ENCODE peak calls at places on chromosomes 1 and 21, in four cellular contexts. U, A, O and E are unnamed samples.

GRCh38 chr1:244060691-244061090 is 9.6 kb downstream of the ZBTB18 start:
- DNase-seq in O (no peak), U (no peak), A (no peak), E (no peak)

GRCh38 chr1:109807822-109808680 is 44.3 kb upstream of the EPS8L3 start:
- DNase-seq in A (peak; percentile 40), U (peak; percentile 33), O (no peak), E (no peak)

GRCh38 chr1:3716351-3716750 is 35.9 kb upstream of the CCDC27 start:
- DNase-seq in U (no peak), A (no peak), O (no peak), E (no peak)

GRCh38 chr1:154751690-154752089 is 118.4 kb downstream of the KCNN3 start:
- DNase-seq in U (peak; percentile 33), A (no peak), O (no peak), E (no peak)

GRCh38 chr1:41955461-41956159 is 36.9 kb upstream of the HIVEP3 start:
- DNase-seq in A (no peak), O (peak; percentile 25), U (no peak), E (no peak)

GRCh38 chr1:2375246-2375922 is 16.0 kb downstream of the MORN1 start:
- DNase-seq in U (no peak), A (no peak), O (no peak), E (no peak)

GRCh38 chr1:7462627-7463026 is 308.5 kb upstream of the VAMP3 start:
- DNase-seq in U (no peak), A (no peak), O (no peak), E (no peak)

GRCh38 chr1:241460098-241460873 is 59.3 kb downstream of the FH start:
- DNase-seq in A (no peak), U (no peak), O (no peak), E (no peak)

GRCh38 chr1:185912504-185912903 is 178.3 kb downstream of the HMCN1 start:
- DNase-seq in A (no peak), O (no peak), U (no peak), E (no peak)

GRCh38 chr21:32524010-32524719 is 61.2 kb downstream of the TCP10L start:
- DNase-seq in O (no peak), U (no peak), A (no peak), E (peak; percentile 41)

GRCh38 chr21:33775100-33775828 is 133.0 kb downstream of the ITSN1 start:
- DNase-seq in U (no peak), O (no peak), A (no peak), E (no peak)

GRCh38 chr1:13663969-13664368 is 36.0 kb upstream of the PRDM2 start:
- DNase-seq in U (no peak), A (no peak), O (no peak), E (no peak)

GRCh38 chr1:234473123-234473522 is 5.9 kb downstream of the TARBP1 start:
- DNase-seq in U (no peak), A (no peak), O (no peak), E (no peak)

GRCh38 chr1:41714613-41715389 is 203.9 kb downstream of the HIVEP3 start:
- DNase-seq in U (no peak), A (no peak), O (no peak), E (no peak)

GRCh38 chr1:33864460-33865389 is 846 bp downstream of the HMGB4 start:
- DNase-seq in O (no peak), U (no peak), A (no peak), E (no peak)

GRCh38 chr21:45295576-45296365 is 8.1 kb upstream of the POFUT2 start:
- DNase-seq in A (no peak), U (no peak), O (no peak), E (peak; percentile 25)

GRCh38 chr1:230268371-230269170 is 157.6 kb downstream of the PGBD5 start:
- DNase-seq in O (peak; percentile 89), U (no peak), A (peak; percentile 78), E (no peak)

GRCh38 chr1:221517961-221518360 is 223.9 kb downstream of the DUSP10 start:
- DNase-seq in O (no peak), U (no peak), A (no peak), E (no peak)

GRCh38 chr21:21714396-21714795 is 716.2 kb downstream of the NCAM2 start:
- DNase-seq in A (no peak), O (no peak), U (no peak), E (no peak)

GRCh38 chr21:41966341-41966833 is 12.6 kb upstream of the C2CD2 start:
- DNase-seq in A (peak; percentile 24), U (no peak), O (no peak), E (no peak)

GRCh38 chr1:243855616-243856318 is 5.7 kb upstream of the AKT3 start:
- DNase-seq in A (no peak), O (no peak), U (no peak), E (no peak)

GRCh38 chr1:207240325-207241095 is 81.0 kb upstream of the CD55 start:
- DNase-seq in O (no peak), U (no peak), A (no peak), E (no peak)

GRCh38 chr1:153346067-153346723 is 2.4 kb downstream of the PGLYRP4 start:
- DNase-seq in U (no peak), O (no peak), A (no peak), E (no peak)

GRCh38 chr1:198040880-198041279 is 115.9 kb upstream of the NEK7 start:
- DNase-seq in O (no peak), A (no peak), U (no peak), E (no peak)

GRCh38 chr1:178487070-178487615 is 9.6 kb downstream of the CLEC20A start:
- DNase-seq in U (no peak), A (no peak), O (no peak), E (no peak)

GRCh38 chr1:69569983-69570755 is 2.4 kb downstream of the LRRC7 start:
- DNase-seq in A (no peak), O (no peak), U (no peak), E (no peak)

GRCh38 chr1:110502402-110502801 is 16.6 kb downstream of the KCNA10 start:
- DNase-seq in O (no peak), U (no peak), A (no peak), E (no peak)

GRCh38 chr1:17148950-17149608 is 29.8 kb upstream of the PADI2 start:
- DNase-seq in A (no peak), U (no peak), O (no peak), E (no peak)

GRCh38 chr1:202282017-202282335 is 59.8 kb downstream of the UBE2T start:
- DNase-seq in U (no peak), A (peak; percentile 23), O (no peak), E (no peak)

GRCh38 chr1:156413310-156414246 is 44.6 kb downstream of the RHBG start:
- DNase-seq in O (no peak), U (no peak), A (no peak), E (no peak)

GRCh38 chr1:8017495-8018310 is 8.4 kb downstream of the ERRFI1 start:
- DNase-seq in A (no peak), U (no peak), O (no peak), E (no peak)

GRCh38 chr1:114340906-114341698 is 169.9 kb downstream of the TRIM33 start:
- DNase-seq in U (no peak), A (peak; percentile 54), O (no peak), E (no peak)

GRCh38 chr1:164592634-164593033 is 33.6 kb downstream of the PBX1 start:
- DNase-seq in O (no peak), U (no peak), A (no peak), E (no peak)

GRCh38 chr1:27499142-27499541 is 9.2 kb upstream of the WASF2 start:
- DNase-seq in O (no peak), U (no peak), A (no peak), E (no peak)

GRCh38 chr1:27491748-27492700 is 2.1 kb upstream of the WASF2 start:
- DNase-seq in O (no peak), U (no peak), A (peak; percentile 49), E (peak; percentile 54)

GRCh38 chr1:27496604-27497155 is 6.7 kb upstream of the WASF2 start:
- DNase-seq in A (peak; percentile 40), U (no peak), O (no peak), E (peak; percentile 50)
- TF ChIP-seq CTCF in A (no peak), U (no peak), O (no peak), E (peak; percentile 33)

DNA sequence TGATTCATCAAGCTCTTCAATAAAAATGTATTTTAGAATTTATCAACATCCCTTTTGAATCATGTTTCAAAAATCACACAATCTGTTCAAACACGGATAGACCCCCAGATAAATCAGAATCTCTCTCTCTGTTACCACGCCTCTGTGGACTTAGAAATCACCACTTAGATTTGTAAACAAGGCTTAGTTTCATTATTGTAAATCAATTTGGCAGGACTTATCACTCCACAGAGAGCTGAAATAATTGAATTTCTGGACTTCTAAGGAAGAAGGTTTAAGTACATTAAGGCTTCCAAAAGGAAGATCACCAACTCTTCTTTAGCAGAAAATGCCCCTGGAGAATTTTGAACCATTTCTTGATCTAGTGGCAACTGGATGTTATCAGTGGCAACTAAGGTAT is 100.4 kb downstream of the APP start:
- DNase-seq in A (no peak), U (no peak), O (no peak), E (no peak)
- H3K4me1 ChIP-seq in A (no peaks in the 10 kb centered on the region), U (peaks cover 31% of the 10 kb centered on the region), O (peaks cover 45% of the 10 kb centered on the region), E (peaks cover 48% of the 10 kb centered on the region)

DNA sequence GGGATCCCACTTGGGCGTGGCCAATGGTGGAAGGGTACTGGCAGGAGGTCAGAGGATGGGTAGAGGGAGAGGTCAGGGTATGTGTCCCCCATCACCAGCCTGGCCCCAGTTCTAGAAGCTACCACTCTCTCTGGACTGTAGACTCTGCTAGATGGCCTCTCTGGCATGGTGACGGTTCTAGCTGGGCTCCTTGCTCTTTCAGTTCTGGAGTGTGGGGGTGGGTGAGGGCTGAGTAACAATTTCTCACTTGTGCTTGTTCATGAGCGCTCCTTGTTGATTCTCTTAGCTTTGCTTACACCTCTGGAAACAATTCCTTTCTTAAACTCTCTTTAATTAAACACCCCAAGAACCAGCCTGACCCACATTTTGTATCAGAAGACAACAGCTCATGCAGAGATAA is 25.3 kb upstream of the EXOSC10 start:
- DNase-seq in U (no peak), O (no peak), A (no peak), E (no peak)
- H3K27ac ChIP-seq in U (no peak overlapping the region), O (no peak overlapping the region), A (no peak overlapping the region), E (no peak overlapping the region)

GRCh38 chr1:20320734-20321133 is 30.1 kb downstream of the VWA5B1 start:
- DNase-seq in A (no peak), O (no peak), U (no peak), E (no peak)

GRCh38 chr1:20321573-20321972 is 30.9 kb downstream of the VWA5B1 start:
- DNase-seq in U (no peak), O (no peak), A (no peak), E (no peak)

GRCh38 chr1:20323613-20323920 is 32.9 kb downstream of the VWA5B1 start:
- DNase-seq in U (no peak), A (no peak), O (no peak), E (no peak)

GRCh38 chr1:20322825-20323612 is 32.3 kb downstream of the VWA5B1 start:
- DNase-seq in A (peak; percentile 72), O (no peak), U (no peak), E (no peak)

DNA sequence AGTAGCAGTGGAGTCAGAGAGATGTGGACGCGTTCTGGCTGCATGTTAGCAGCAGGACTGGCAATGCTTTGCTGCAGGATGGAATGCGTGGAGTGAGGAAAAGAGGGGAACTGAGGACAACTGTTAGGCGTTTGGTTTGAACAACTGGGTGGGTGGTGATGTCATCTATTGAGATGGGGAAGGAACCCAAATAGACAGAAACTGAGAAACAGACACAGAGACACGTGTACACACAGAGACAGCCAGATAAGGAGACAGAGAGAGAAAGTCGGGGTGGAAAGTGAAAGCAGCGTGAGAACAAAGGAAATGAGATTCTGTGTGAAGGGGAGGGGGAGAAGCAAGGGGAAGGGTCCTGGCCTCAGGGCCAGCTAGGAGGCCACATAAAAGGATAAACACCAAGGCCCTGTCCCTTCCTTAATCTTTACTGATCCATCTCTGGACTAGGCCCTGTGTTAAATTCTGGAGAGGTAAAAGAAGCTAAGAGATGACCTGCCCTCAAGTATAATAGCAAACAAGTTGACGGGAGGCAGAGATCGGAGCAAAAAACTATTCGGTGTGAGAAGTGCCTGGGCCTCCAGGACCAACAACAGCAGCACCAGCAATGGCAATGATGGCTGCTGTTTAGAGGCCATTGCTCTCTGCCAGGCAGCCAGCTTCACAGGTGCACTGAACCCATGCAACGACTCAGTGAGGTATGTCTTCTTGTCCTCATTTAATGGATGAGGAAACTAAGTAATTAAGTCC is 31.6 kb downstream of the VWA5B1 start:
- DNase-seq in U (no peak), O (no peak), A (no peak), E (no peak)
- TF ChIP-seq CTCF in U (no peak), O (no peak), A (no peak), E (no peak)